ENCODE peak calls at places on chromosome 22, in nine cellular contexts. One of them, this sample, is unnamed.

GRCh38 chr22:48488149-48488551 is 1339.5 kb downstream of the BRD1 start:
- DNase-seq in mammary epithelial cell: no peak
- DNase-seq in AG04450: no peak
- DNase-seq in LoVo: no peak
- DNase-seq in T-helper 9 cell: no peak
- DNase-seq in M059J: no peak
- DNase-seq in HTR-8/SVneo: no peak
- DNase-seq in naive thymus-derived CD4-positive, alpha-beta T cell: no peak
- DNase-seq in aorta: peak; percentile 4
- DNase-seq in this sample: no peak

GRCh38 chr22:28299760-28300159 is 379.9 kb downstream of the TTC28 start:
- DNase-seq in mammary epithelial cell: no peak
- DNase-seq in AG04450: no peak
- DNase-seq in LoVo: no peak
- DNase-seq in T-helper 9 cell: no peak
- DNase-seq in M059J: peak; percentile 20
- DNase-seq in HTR-8/SVneo: no peak
- DNase-seq in naive thymus-derived CD4-positive, alpha-beta T cell: no peak
- DNase-seq in aorta: peak; percentile 49
- DNase-seq in this sample: no peak

GRCh38 chr22:39135092-39135896 is 17.2 kb downstream of the CBX7 start:
- DNase-seq in mammary epithelial cell: peak; percentile 39
- DNase-seq in AG04450: no peak
- DNase-seq in LoVo: no peak
- DNase-seq in T-helper 9 cell: no peak
- DNase-seq in M059J: peak; percentile 26
- DNase-seq in HTR-8/SVneo: peak; percentile 42
- DNase-seq in naive thymus-derived CD4-positive, alpha-beta T cell: peak; percentile 38
- DNase-seq in aorta: peak; percentile 43
- DNase-seq in this sample: peak; percentile 54

GRCh38 chr22:40605676-40606250 is 30.8 kb downstream of the MRTFA start:
- DNase-seq in mammary epithelial cell: no peak
- DNase-seq in AG04450: no peak
- DNase-seq in LoVo: peak; percentile 21
- DNase-seq in T-helper 9 cell: no peak
- DNase-seq in M059J: peak; percentile 42
- DNase-seq in HTR-8/SVneo: no peak
- DNase-seq in naive thymus-derived CD4-positive, alpha-beta T cell: no peak
- DNase-seq in aorta: no peak
- DNase-seq in this sample: no peak

GRCh38 chr22:31328545-31328960 is 17.6 kb downstream of the PATZ1 start:
- DNase-seq in mammary epithelial cell: no peak
- DNase-seq in AG04450: no peak
- DNase-seq in LoVo: no peak
- DNase-seq in T-helper 9 cell: no peak
- DNase-seq in M059J: no peak
- DNase-seq in HTR-8/SVneo: no peak
- DNase-seq in naive thymus-derived CD4-positive, alpha-beta T cell: no peak
- DNase-seq in aorta: no peak
- DNase-seq in this sample: no peak

GRCh38 chr22:37880668-37881440 is 25.2 kb upstream of the MICALL1 start:
- DNase-seq in mammary epithelial cell: peak; percentile 37
- DNase-seq in AG04450: peak; percentile 50
- DNase-seq in LoVo: no peak
- DNase-seq in T-helper 9 cell: no peak
- DNase-seq in M059J: peak; percentile 14
- DNase-seq in HTR-8/SVneo: no peak
- DNase-seq in naive thymus-derived CD4-positive, alpha-beta T cell: no peak
- DNase-seq in aorta: no peak
- DNase-seq in this sample: no peak

GRCh38 chr22:30224161-30224857 is 22.2 kb downstream of the LIF start:
- DNase-seq in mammary epithelial cell: peak; percentile 93
- DNase-seq in AG04450: no peak
- DNase-seq in LoVo: peak; percentile 81
- DNase-seq in T-helper 9 cell: no peak
- DNase-seq in M059J: peak; percentile 99
- DNase-seq in HTR-8/SVneo: no peak
- DNase-seq in naive thymus-derived CD4-positive, alpha-beta T cell: no peak
- DNase-seq in aorta: no peak
- DNase-seq in this sample: peak; percentile 83

GRCh38 chr22:24208012-24208749 is 26.9 kb downstream of the SUSD2 start:
- DNase-seq in mammary epithelial cell: peak; percentile 97
- DNase-seq in AG04450: peak; percentile 93
- DNase-seq in LoVo: peak; percentile 62
- DNase-seq in T-helper 9 cell: no peak
- DNase-seq in M059J: peak; percentile 94
- DNase-seq in HTR-8/SVneo: peak; percentile 49
- DNase-seq in naive thymus-derived CD4-positive, alpha-beta T cell: no peak
- DNase-seq in aorta: peak; percentile 73
- DNase-seq in this sample: peak; percentile 77

GRCh38 chr22:29689201-29689871 is 30.5 kb upstream of the CABP7 start:
- DNase-seq in mammary epithelial cell: no peak
- DNase-seq in AG04450: no peak
- DNase-seq in LoVo: no peak
- DNase-seq in T-helper 9 cell: no peak
- DNase-seq in M059J: no peak
- DNase-seq in HTR-8/SVneo: no peak
- DNase-seq in naive thymus-derived CD4-positive, alpha-beta T cell: no peak
- DNase-seq in aorta: no peak
- DNase-seq in this sample: no peak

GRCh38 chr22:23206915-23207314 is 26.6 kb downstream of the BCR start:
- DNase-seq in mammary epithelial cell: no peak
- DNase-seq in AG04450: no peak
- DNase-seq in LoVo: no peak
- DNase-seq in T-helper 9 cell: no peak
- DNase-seq in M059J: no peak
- DNase-seq in HTR-8/SVneo: no peak
- DNase-seq in naive thymus-derived CD4-positive, alpha-beta T cell: no peak
- DNase-seq in aorta: no peak
- DNase-seq in this sample: no peak

GRCh38 chr22:35641494-35642120 is 6.6 kb upstream of the APOL6 start:
- DNase-seq in mammary epithelial cell: no peak
- DNase-seq in AG04450: no peak
- DNase-seq in LoVo: no peak
- DNase-seq in T-helper 9 cell: no peak
- DNase-seq in M059J: no peak
- DNase-seq in HTR-8/SVneo: no peak
- DNase-seq in naive thymus-derived CD4-positive, alpha-beta T cell: no peak
- DNase-seq in aorta: no peak
- DNase-seq in this sample: no peak

GRCh38 chr22:30843245-30843644 is 125.3 kb downstream of the MORC2 start:
- DNase-seq in mammary epithelial cell: no peak
- DNase-seq in AG04450: no peak
- DNase-seq in LoVo: no peak
- DNase-seq in T-helper 9 cell: no peak
- DNase-seq in M059J: peak; percentile 61
- DNase-seq in HTR-8/SVneo: no peak
- DNase-seq in naive thymus-derived CD4-positive, alpha-beta T cell: no peak
- DNase-seq in aorta: no peak
- DNase-seq in this sample: no peak